ENCODE peak calls at places on chromosomes 4 and X, in ten cellular contexts. One of them, this sample, is unnamed.

GRCh38 chrX:40406330-40406859 is 174.4 kb upstream of the ATP6AP2 start:
- DNase-seq in M059J: no peak
- DNase-seq in fibroblast of the conjunctiva: no peak
- DNase-seq in hippocampal formation: no peak
- DNase-seq in AG08396: no peak
- DNase-seq in caudate nucleus: no peak
- DNase-seq in activated CD4-positive, alpha-beta T cell treated with anti-CD3 and anti-CD28 coated beads, Interleukin-2, amount 10 ng/mL, durations not matched to agents 7 days and 5 days: no peak
- DNase-seq in NAMALWA: peak
- DNase-seq in fibroblast of gingiva: no peak
- DNase-seq in cardiac muscle cell: no peak
- DNase-seq in this sample: no peak

GRCh38 chrX:134580947-134581346 is 77.3 kb downstream of the PLAC1 start:
- DNase-seq in fibroblast of gingiva: peak
- DNase-seq in cardiac muscle cell: peak
- DNase-seq in M059J: no peak
- DNase-seq in activated CD4-positive, alpha-beta T cell treated with anti-CD3 and anti-CD28 coated beads, Interleukin-2, amount 10 ng/mL, durations not matched to agents 7 days and 5 days: no peak
- DNase-seq in NAMALWA: no peak
- DNase-seq in caudate nucleus: no peak
- DNase-seq in AG08396: peak
- DNase-seq in hippocampal formation: no peak
- DNase-seq in fibroblast of the conjunctiva: no peak
- DNase-seq in this sample: no peak

GRCh38 chr4:109955146-109955545 is 42.5 kb downstream of the EGF start:
- DNase-seq in M059J: no peak
- DNase-seq in AG08396: no peak
- DNase-seq in fibroblast of the conjunctiva: no peak
- DNase-seq in activated CD4-positive, alpha-beta T cell treated with anti-CD3 and anti-CD28 coated beads, Interleukin-2, amount 10 ng/mL, durations not matched to agents 7 days and 5 days: no peak
- DNase-seq in cardiac muscle cell: no peak
- DNase-seq in NAMALWA: no peak
- DNase-seq in caudate nucleus: no peak
- DNase-seq in hippocampal formation: no peak
- DNase-seq in fibroblast of gingiva: no peak
- DNase-seq in this sample: no peak

GRCh38 chrX:45824471-45824870 is 623.8 kb upstream of the DIPK2B start:
- DNase-seq in fibroblast of gingiva: peak
- DNase-seq in fibroblast of the conjunctiva: peak
- DNase-seq in NAMALWA: no peak
- DNase-seq in AG08396: peak
- DNase-seq in caudate nucleus: no peak
- DNase-seq in hippocampal formation: no peak
- DNase-seq in M059J: peak
- DNase-seq in activated CD4-positive, alpha-beta T cell treated with anti-CD3 and anti-CD28 coated beads, Interleukin-2, amount 10 ng/mL, durations not matched to agents 7 days and 5 days: no peak
- DNase-seq in cardiac muscle cell: peak
- DNase-seq in this sample: peak

GRCh38 chr4:1250527-1250812 is 1.5 kb upstream of the CTBP1 start:
- DNase-seq in hippocampal formation: no peak
- DNase-seq in cardiac muscle cell: no peak
- DNase-seq in AG08396: no peak
- DNase-seq in fibroblast of the conjunctiva: no peak
- DNase-seq in caudate nucleus: no peak
- DNase-seq in fibroblast of gingiva: no peak
- DNase-seq in activated CD4-positive, alpha-beta T cell treated with anti-CD3 and anti-CD28 coated beads, Interleukin-2, amount 10 ng/mL, durations not matched to agents 7 days and 5 days: no peak
- DNase-seq in NAMALWA: no peak
- DNase-seq in M059J: no peak
- DNase-seq in this sample: no peak

GRCh38 chr4:23233596-23233995 is 540.9 kb downstream of the GBA3 start:
- DNase-seq in activated CD4-positive, alpha-beta T cell treated with anti-CD3 and anti-CD28 coated beads, Interleukin-2, amount 10 ng/mL, durations not matched to agents 7 days and 5 days: no peak
- DNase-seq in cardiac muscle cell: peak
- DNase-seq in caudate nucleus: no peak
- DNase-seq in fibroblast of gingiva: no peak
- DNase-seq in M059J: no peak
- DNase-seq in hippocampal formation: no peak
- DNase-seq in NAMALWA: no peak
- DNase-seq in AG08396: no peak
- DNase-seq in fibroblast of the conjunctiva: no peak
- DNase-seq in this sample: no peak

GRCh38 chrX:16953606-16954211 is 7.3 kb downstream of the REPS2 start:
- DNase-seq in caudate nucleus: no peak
- DNase-seq in cardiac muscle cell: no peak
- DNase-seq in fibroblast of the conjunctiva: no peak
- DNase-seq in fibroblast of gingiva: no peak
- DNase-seq in AG08396: no peak
- DNase-seq in activated CD4-positive, alpha-beta T cell treated with anti-CD3 and anti-CD28 coated beads, Interleukin-2, amount 10 ng/mL, durations not matched to agents 7 days and 5 days: no peak
- DNase-seq in M059J: peak
- DNase-seq in hippocampal formation: no peak
- DNase-seq in NAMALWA: no peak
- DNase-seq in this sample: no peak

GRCh38 chr4:185693548-185694215 is 118.3 kb downstream of the SORBS2 start:
- DNase-seq in hippocampal formation: no peak
- DNase-seq in cardiac muscle cell: no peak
- DNase-seq in activated CD4-positive, alpha-beta T cell treated with anti-CD3 and anti-CD28 coated beads, Interleukin-2, amount 10 ng/mL, durations not matched to agents 7 days and 5 days: no peak
- DNase-seq in fibroblast of gingiva: no peak
- DNase-seq in NAMALWA: no peak
- DNase-seq in AG08396: no peak
- DNase-seq in fibroblast of the conjunctiva: no peak
- DNase-seq in caudate nucleus: no peak
- DNase-seq in M059J: peak
- DNase-seq in this sample: no peak

GRCh38 chrX:67721321-67721720 is 177.5 kb downstream of the AR start:
- DNase-seq in M059J: no peak
- DNase-seq in AG08396: no peak
- DNase-seq in NAMALWA: no peak
- DNase-seq in activated CD4-positive, alpha-beta T cell treated with anti-CD3 and anti-CD28 coated beads, Interleukin-2, amount 10 ng/mL, durations not matched to agents 7 days and 5 days: no peak
- DNase-seq in hippocampal formation: no peak
- DNase-seq in cardiac muscle cell: no peak
- DNase-seq in fibroblast of the conjunctiva: no peak
- DNase-seq in fibroblast of gingiva: no peak
- DNase-seq in caudate nucleus: no peak
- DNase-seq in this sample: no peak

GRCh38 chrX:108132034-108132433 is 40.5 kb downstream of the ATG4A start:
- DNase-seq in fibroblast of the conjunctiva: no peak
- DNase-seq in NAMALWA: no peak
- DNase-seq in activated CD4-positive, alpha-beta T cell treated with anti-CD3 and anti-CD28 coated beads, Interleukin-2, amount 10 ng/mL, durations not matched to agents 7 days and 5 days: no peak
- DNase-seq in cardiac muscle cell: no peak
- DNase-seq in fibroblast of gingiva: no peak
- DNase-seq in hippocampal formation: no peak
- DNase-seq in M059J: no peak
- DNase-seq in AG08396: no peak
- DNase-seq in caudate nucleus: no peak
- DNase-seq in this sample: no peak

This sample was measured in SJCRH30.